ENCODE peak calls at places on chromosomes 12 and 14, in four cellular contexts. T is Peyer's patch, W is activated B cell treated with CpG ODN at 0.5 μM for 24 hours, C is OCI-LY7. H is an unnamed sample.
A peak's percentile ranks its signal among the peaks of the same experiment; 100 is the strongest.

GRCh38 chr12:98883231-98883630 is 238.1 kb downstream of the APAF1 start:
- DNase-seq in T (no peak), W (no peak), C (no peak), H (no peak)

GRCh38 chr14:35366048-35366428 is 38.5 kb downstream of the NFKBIA start:
- DNase-seq in T (no peak), W (no peak), C (no peak), H (no peak)

GRCh38 chr12:2999265-2999841 is 40.2 kb downstream of the TEAD4 start:
- DNase-seq in T (no peak), W (no peak), C (no peak), H (no peak)

GRCh38 chr14:92794547-92794941 is 439 bp downstream of the GOLGA5 start:
- DNase-seq in T (no peak), W (no peak), C (no peak), H (no peak)

GRCh38 chr14:34971801-34972200 is 11.0 kb upstream of the SRP54 start:
- DNase-seq in T (no peak), W (no peak), C (no peak), H (no peak)

GRCh38 chr14:92886337-92886736 is 36.6 kb upstream of the CHGA start:
- DNase-seq in T (no peak), W (no peak), C (no peak), H (no peak)

GRCh38 chr12:904010-904414 is 45.5 kb downstream of the RAD52 start:
- DNase-seq in T (no peak), W (no peak), C (peak; percentile 20), H (no peak)

GRCh38 chr14:99505089-99505488 is 23.9 kb downstream of the CCNK start:
- DNase-seq in T (no peak), W (no peak), C (no peak), H (no peak)

GRCh38 chr12:108633534-108634224 is at the start of gene SELPLG:
- DNase-seq in T (peak; percentile 96), W (peak; percentile 79), C (peak; percentile 97), H (no peak)

GRCh38 chr14:24535737-24536136 is 27.7 kb upstream of the CMA1 start:
- DNase-seq in T (no peak), W (no peak), C (no peak), H (no peak)

GRCh38 chr12:2739832-2740641 is 54.7 kb upstream of the FKBP4 start:
- DNase-seq in T (no peak), W (no peak), C (peak; percentile 7), H (no peak)

GRCh38 chr14:35814371-35815005 is 5.4 kb upstream of the RALGAPA1 start:
- DNase-seq in T (peak; percentile 89), W (peak; percentile 37), C (peak; percentile 72), H (no peak)

GRCh38 chr14:52332269-52332668 is 18.2 kb downstream of the PTGER2 start:
- DNase-seq in T (no peak), W (no peak), C (no peak), H (no peak)

GRCh38 chr12:27207626-27208413 is 36.3 kb upstream of the STK38L start:
- DNase-seq in T (no peak), W (no peak), C (no peak), H (no peak)

GRCh38 chr14:105086833-105087307 is 21.6 kb upstream of the GPR132 start:
- DNase-seq in T (peak; percentile 92), W (peak; percentile 81), C (peak; percentile 80), H (peak; percentile 90)

GRCh38 chr14:74988131-74988530 is 14.6 kb upstream of the EIF2B2 start:
- DNase-seq in T (peak; percentile 40), W (no peak), C (no peak), H (no peak)

GRCh38 chr12:79451988-79452387 is 238.8 kb downstream of the PAWR start:
- DNase-seq in T (peak; percentile 53), W (no peak), C (no peak), H (no peak)

GRCh38 chr14:86462193-86462592 is 932.2 kb downstream of the FLRT2 start:
- DNase-seq in T (no peak), W (no peak), C (peak; percentile 14), H (no peak)

GRCh38 chr12:38905480-38906351 is at the start of gene CPNE8:
- DNase-seq in T (peak; percentile 81), W (peak; percentile 20), C (no peak), H (no peak)

GRCh38 chr14:33376510-33376909 is 437.8 kb downstream of the NPAS3 start:
- DNase-seq in T (no peak), W (no peak), C (no peak), H (no peak)

GRCh38 chr14:100453930-100454329 is 130.8 kb downstream of the SLC25A47 start:
- DNase-seq in T (no peak), W (no peak), C (no peak), H (no peak)

GRCh38 chr14:40983604-40984003 is 623.1 kb upstream of the LRFN5 start:
- DNase-seq in T (no peak), W (no peak), C (no peak), H (no peak)

GRCh38 chr12:107243316-107243715 is 150.0 kb upstream of the CRY1 start:
- DNase-seq in T (no peak), W (no peak), C (no peak), H (no peak)

GRCh38 chr12:124828264-124829007 is 35.2 kb downstream of the SCARB1 start:
- DNase-seq in T (peak; percentile 75), W (no peak), C (no peak), H (no peak)

GRCh38 chr14:95959317-95959716 is 79.8 kb upstream of the C14orf132 start:
- DNase-seq in T (no peak), W (no peak), C (no peak), H (no peak)

GRCh38 chr12:5768171-5768879 is 176.7 kb downstream of the ANO2 start:
- DNase-seq in T (no peak), W (no peak), C (no peak), H (no peak)

GRCh38 chr14:30957813-30958370 is 67.6 kb upstream of the AP4S1 start:
- DNase-seq in T (no peak), W (no peak), C (no peak), H (no peak)

GRCh38 chr12:119020377-119021360 is 39.3 kb downstream of the SRRM4 start:
- DNase-seq in T (no peak), W (no peak), C (peak; percentile 2), H (no peak)
- TF ChIP-seq CTCF in T (no peak), W (no peak), C (peak; percentile 76), H (peak; percentile 74)

DNA sequence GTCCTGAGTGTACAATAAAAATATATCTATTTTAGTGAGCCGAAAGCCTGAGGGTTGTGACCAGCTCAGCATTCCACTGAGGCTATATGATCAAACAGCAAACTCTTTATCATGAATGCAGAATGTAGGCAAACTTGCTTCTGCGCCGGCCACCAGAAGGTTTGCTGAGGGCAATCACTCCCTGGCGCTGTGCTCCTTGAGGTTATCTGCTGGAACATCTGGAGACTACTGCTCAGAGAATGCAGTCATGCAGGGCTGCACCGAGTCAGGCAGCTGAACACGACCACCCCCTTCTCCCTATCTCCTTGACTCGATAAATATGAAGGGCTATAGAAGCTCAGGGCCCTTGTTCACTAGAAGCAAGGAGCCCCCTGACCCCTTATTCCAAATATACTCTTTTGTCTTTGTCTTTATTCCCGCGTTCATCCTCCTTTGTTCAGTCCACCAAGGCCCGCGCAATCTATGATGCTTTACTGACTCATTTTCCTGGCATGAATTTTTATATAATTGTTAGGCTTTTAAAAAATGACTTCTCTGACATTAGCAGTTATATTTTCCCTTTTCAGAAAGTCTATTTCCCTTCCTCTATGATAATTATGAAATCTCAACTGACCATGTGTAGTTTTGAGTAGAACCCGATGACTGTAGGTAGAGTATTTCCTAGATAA is 1089.3 kb downstream of the SLC16A7 start:
- DNase-seq in T (no peak), W (no peak), C (peak; percentile 3), H (no peak)
- TF ChIP-seq CTCF in T (no peak), W (no peak), C (peak; percentile 64), H (no peak)

GRCh38 chr12:91364591-91365184 is 182.1 kb upstream of the DCN start:
- DNase-seq in T (no peak), W (no peak), C (no peak), H (no peak)

GRCh38 chr12:91361864-91362263 is 179.2 kb upstream of the DCN start:
- DNase-seq in T (no peak), W (no peak), C (peak; percentile 46), H (no peak)

GRCh38 chr12:91373086-91373485 is 190.5 kb upstream of the DCN start:
- DNase-seq in T (no peak), W (no peak), C (no peak), H (no peak)

GRCh38 chr12:91370086-91370868 is 187.7 kb upstream of the DCN start:
- DNase-seq in T (no peak), W (no peak), C (no peak), H (no peak)

DNA sequence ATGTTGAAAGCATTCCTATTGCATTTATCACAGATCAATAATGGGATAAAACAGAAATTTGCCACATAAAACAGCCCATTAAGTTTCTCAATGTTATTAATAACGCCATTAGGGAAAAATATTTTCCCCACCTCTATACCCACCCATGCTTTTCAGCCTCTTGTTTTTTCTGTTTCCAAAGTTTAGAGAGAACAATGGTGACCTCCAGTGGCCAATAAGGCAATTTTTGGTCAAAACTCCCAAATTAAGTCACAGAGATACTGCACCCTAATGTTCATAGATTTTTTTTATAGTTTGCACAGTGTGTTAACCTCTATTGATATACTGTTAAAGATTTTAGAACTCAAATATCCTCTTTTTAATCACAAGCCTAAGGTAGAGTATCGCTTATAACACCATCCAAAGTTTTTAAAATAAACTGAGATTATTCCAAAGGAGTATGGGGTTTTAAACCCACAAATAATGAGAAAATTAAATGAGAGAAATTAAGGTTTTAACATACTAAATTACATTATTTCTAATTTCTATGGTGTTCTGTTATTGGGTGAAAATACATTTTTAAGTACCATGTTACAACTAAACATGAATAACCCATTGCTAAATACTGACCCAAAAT is 184.7 kb upstream of the DCN start:
- DNase-seq in T (no peak), W (no peak), C (peak; percentile 10), H (no peak)
- TF ChIP-seq CTCF in T (no peak), W (no peak), C (peak; percentile 78), H (peak; percentile 74)

GRCh38 chr12:132165584-132165983 is 21.3 kb downstream of the NOC4L start:
- DNase-seq in T (no peak), W (no peak), C (no peak), H (no peak)

GRCh38 chr12:132162508-132163031 is 18.3 kb downstream of the NOC4L start:
- DNase-seq in T (no peak), W (no peak), C (no peak), H (no peak)

GRCh38 chr12:132163041-132163910 is 19.0 kb downstream of the NOC4L start:
- DNase-seq in T (no peak), W (no peak), C (no peak), H (no peak)

GRCh38 chr12:132164426-132164825 is 20.2 kb downstream of the NOC4L start:
- DNase-seq in T (no peak), W (no peak), C (no peak), H (no peak)

GRCh38 chr12:132163911-132164288 is 19.6 kb downstream of the NOC4L start:
- DNase-seq in T (no peak), W (no peak), C (no peak), H (no peak)
- TF ChIP-seq CTCF in T (no peak), W (no peak), C (no peak), H (peak; percentile 61)

H was measured in type B pancreatic cell.